ENCODE peak calls at places on chromosomes 12 and 14, in four cellular contexts. F, V, T and L are unnamed samples.
A peak's percentile ranks its signal among the peaks of the same experiment; 100 is the strongest.

GRCh38 chr14:62117010-62117717 is 354.9 kb downstream of the SNAPC1 start:
- DNase-seq in V (peak; percentile 75), T (peak; percentile 66), F (peak; percentile 71), L (peak; percentile 0)

GRCh38 chr14:29085546-29085945 is 319.0 kb downstream of the FOXG1 start:
- DNase-seq in V (no peak), T (no peak), F (no peak), L (no peak)

GRCh38 chr14:104438166-104438887 is 141.2 kb upstream of the C14orf180 start:
- DNase-seq in T (no peak), V (no peak), F (no peak), L (no peak)

GRCh38 chr14:34220311-34220710 is 241.7 kb downstream of the SPTSSA start:
- DNase-seq in F (no peak), V (no peak), T (no peak), L (no peak)

GRCh38 chr14:92481811-92482559 is 31.6 kb upstream of the RIN3 start:
- DNase-seq in V (no peak), T (no peak), F (no peak), L (no peak)

GRCh38 chr12:120093592-120094355 is 22.8 kb downstream of the RAB35 start:
- DNase-seq in T (no peak), V (peak; percentile 47), F (no peak), L (no peak)

GRCh38 chr12:12521044-12521485 is 41.6 kb downstream of the DUSP16 start:
- DNase-seq in V (no peak), F (peak; percentile 38), T (no peak), L (no peak)

GRCh38 chr12:5467941-5468340 is 36.0 kb downstream of the NTF3 start:
- DNase-seq in T (no peak), F (no peak), V (no peak), L (no peak)

GRCh38 chr12:20696181-20696580 is 1.0 kb downstream of the SLCO1C1 start:
- DNase-seq in V (peak; percentile 67), F (no peak), T (no peak), L (no peak)

GRCh38 chr14:79837699-79838098 is 373.6 kb downstream of the DIO2 start:
- DNase-seq in T (no peak), F (no peak), V (no peak), L (no peak)

GRCh38 chr12:51027342-51027835 is 1.2 kb upstream of the SLC11A2 start:
- DNase-seq in F (no peak), V (no peak), T (no peak), L (no peak)

DNA sequence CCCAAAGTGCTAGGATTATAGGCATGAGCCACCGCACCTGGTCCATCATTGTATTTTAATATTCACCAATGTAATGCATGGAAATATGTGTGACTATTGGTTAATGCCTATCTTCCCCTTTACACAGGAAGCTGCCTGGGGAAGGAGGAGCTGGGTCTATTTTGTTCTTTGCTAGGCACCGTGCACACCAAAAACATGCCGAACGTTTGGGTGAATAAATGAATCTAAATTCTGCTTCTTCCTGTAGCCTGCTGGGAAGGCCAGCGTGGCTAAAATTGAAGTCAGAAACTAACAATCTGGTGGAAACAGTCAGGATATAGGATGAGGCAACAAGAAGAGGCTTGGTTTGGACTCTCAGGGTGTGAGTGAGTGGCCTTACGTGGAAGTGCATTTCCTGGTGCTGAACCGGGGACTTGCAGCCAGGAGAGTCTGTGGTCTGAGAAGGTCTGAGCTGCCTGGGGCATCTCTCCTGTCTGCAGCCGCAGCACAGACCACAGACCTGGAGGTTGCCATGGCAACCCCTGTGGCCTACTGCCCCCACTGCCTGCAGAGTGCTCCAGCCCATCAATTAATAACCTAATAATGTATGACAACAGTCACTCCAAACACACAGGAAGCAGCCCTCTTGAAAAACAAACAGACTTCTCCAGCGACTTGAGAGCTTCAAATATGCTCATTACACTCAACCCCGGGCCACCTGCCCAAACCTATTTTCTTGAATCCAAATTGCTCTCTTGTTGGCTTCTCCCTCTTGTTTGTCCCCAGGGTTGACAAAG is 5.5 kb upstream of the GPR68 start:
- DNase-seq in T (peak; percentile 79), V (no peak), F (peak; percentile 79), L (peak; percentile 53)
- H3K4me1 ChIP-seq in T (peaks cover 87% of the 10 kb centered on the region), V (peaks cover 4% of the 10 kb centered on the region), F (peaks cover 2% of the 10 kb centered on the region), L (peaks cover 84% of the 10 kb centered on the region)

GRCh38 chr14:50002926-50003212 is 110.0 kb downstream of the ARF6 start:
- DNase-seq in F (no peak), T (no peak), V (no peak), L (no peak)

GRCh38 chr14:50000215-50001145 is 107.6 kb downstream of the ARF6 start:
- DNase-seq in T (peak; percentile 84), V (peak; percentile 83), F (peak; percentile 94), L (peak; percentile 62)

GRCh38 chr14:49999826-50000214 is 106.9 kb downstream of the ARF6 start:
- DNase-seq in F (no peak), V (no peak), T (no peak), L (no peak)

GRCh38 chr14:50001999-50002925 is 109.4 kb downstream of the ARF6 start:
- DNase-seq in V (peak; percentile 58), F (no peak), T (peak; percentile 91), L (peak; percentile 62)

GRCh38 chr14:50001146-50001998 is 108.5 kb downstream of the ARF6 start:
- DNase-seq in V (peak; percentile 86), F (peak; percentile 98), T (peak; percentile 88), L (peak; percentile 72)
- H3K4me1 ChIP-seq in V (peaks cover 55% of the 10 kb centered on the region), F (peaks cover 34% of the 10 kb centered on the region), T (peaks cover 61% of the 10 kb centered on the region), L (peaks cover 52% of the 10 kb centered on the region)

GRCh38 chr12:33634544-33634943 is 194.9 kb upstream of the SYT10 start:
- DNase-seq in F (no peak), T (no peak), V (no peak), L (no peak)
- H3K4me1 ChIP-seq in F (no peaks in the 10 kb centered on the region), T (no peaks in the 10 kb centered on the region), V (no peaks in the 10 kb centered on the region), L (no peaks in the 10 kb centered on the region)

DNA sequence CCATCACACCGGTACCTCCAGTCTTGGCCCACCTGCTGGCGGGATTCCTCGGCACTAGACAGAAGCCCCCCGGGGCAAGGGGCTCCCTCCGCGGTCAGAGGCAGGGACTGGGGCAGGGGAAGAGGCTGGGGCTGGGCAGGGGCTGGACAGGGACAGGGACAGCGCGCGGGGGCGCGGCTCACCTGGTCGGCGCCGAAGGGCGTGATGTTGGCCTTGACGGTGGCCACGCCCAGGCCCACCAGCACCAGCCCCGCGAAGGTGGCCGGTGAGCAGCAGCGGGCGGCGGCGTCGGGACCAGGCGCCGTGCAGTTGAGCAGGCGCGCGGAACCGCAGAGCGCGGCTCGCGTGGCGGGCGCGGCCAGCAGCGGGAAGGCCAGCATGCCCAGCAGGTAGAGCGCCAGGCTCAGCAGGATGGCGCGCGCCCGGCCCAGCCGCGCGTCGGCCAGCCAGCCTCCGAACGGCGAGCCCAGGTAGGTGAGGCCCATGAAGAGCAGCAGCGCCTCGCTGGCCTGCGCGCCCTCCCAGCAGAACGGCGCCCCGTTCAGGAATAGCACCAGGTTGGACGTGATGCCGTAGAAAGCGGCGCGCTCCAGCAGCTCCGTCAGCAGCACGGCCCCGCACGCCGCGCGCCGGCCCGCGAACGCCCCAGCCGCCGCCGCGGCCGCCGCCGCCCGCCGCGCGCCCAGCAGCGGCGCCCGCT is 392 bp downstream of the SLC15A4 start:
- DNase-seq in V (peak; percentile 63), F (no peak), T (peak; percentile 58), L (peak; percentile 2)
- H3K4me1 ChIP-seq in V (peaks cover 49% of the 10 kb centered on the region), F (peaks cover 4% of the 10 kb centered on the region), T (peaks cover 30% of the 10 kb centered on the region), L (peaks cover 14% of the 10 kb centered on the region)